ENCODE peak calls at places on chromosomes 3 and 15, in seven cellular contexts. R is HepG2, D is mesenchymal stem cell, Z is brain microvascular endothelial cell, N is RWPE2, C is astrocyte of the spinal cord, A is foreskin fibroblast. T is an unnamed sample.

GRCh38 chr3:55014081-55014480 is 86.2 kb upstream of the LRTM1 start:
- DNase-seq in R (no peak), D (peak), Z (no peak), N (no peak), C (peak), A (no peak), T (no peak)

GRCh38 chr15:74293021-74293810 is 57.1 kb downstream of the CCDC33 start:
- DNase-seq in R (no peak), D (no peak), Z (no peak), N (no peak), C (no peak), A (no peak), T (no peak)

GRCh38 chr3:39379778-39380155 is 3.4 kb upstream of the SLC25A38 start:
- DNase-seq in R (no peak), D (no peak), Z (no peak), N (no peak), C (no peak), A (no peak), T (no peak)

GRCh38 chr15:45586990-45587860 is at the start of gene BLOC1S6:
- DNase-seq in R (peak), D (peak), Z (peak), N (peak), C (peak), A (peak), T (peak)

GRCh38 chr3:160106905-160107861 is 118.0 kb upstream of the C3orf80 start:
- DNase-seq in R (peak), D (no peak), Z (no peak), N (no peak), C (no peak), A (no peak), T (no peak)

GRCh38 chr15:63498815-63499549 is 5.4 kb upstream of the USP3 start:
- DNase-seq in R (no peak), D (no peak), Z (no peak), N (no peak), C (no peak), A (no peak), T (no peak)

GRCh38 chr15:93028632-93029612 is 60.1 kb downstream of the RGMA start:
- DNase-seq in R (no peak), D (peak), Z (peak), N (peak), C (peak), A (peak), T (peak)

GRCh38 chr3:57956119-57956832 is 51.9 kb upstream of the FLNB start:
- DNase-seq in R (no peak), D (peak), Z (peak), N (no peak), C (peak), A (peak), T (peak)

GRCh38 chr15:78394981-78395619 is 42.9 kb upstream of the IREB2 start:
- DNase-seq in R (no peak), D (no peak), Z (no peak), N (peak), C (peak), A (no peak), T (no peak)

GRCh38 chr15:57694264-57694663 is 12.2 kb upstream of the POLR2M start:
- DNase-seq in R (no peak), D (no peak), Z (no peak), N (no peak), C (no peak), A (peak), T (no peak)

GRCh38 chr15:52171386-52171785 is 19.8 kb downstream of the GNB5 start:
- DNase-seq in R (no peak), D (no peak), Z (peak), N (no peak), C (peak), A (peak), T (peak)

GRCh38 chr3:109023656-109024254 is 70.1 kb upstream of the GUCA1C start:
- DNase-seq in R (peak), D (peak), Z (peak), N (no peak), C (peak), A (peak), T (peak)

GRCh38 chr15:101115887-101116680 is 135.8 kb downstream of the CHSY1 start:
- DNase-seq in R (no peak), D (peak), Z (no peak), N (peak), C (peak), A (peak), T (no peak)

GRCh38 chr3:115580566-115580965 is 42.7 kb upstream of the GAP43 start:
- DNase-seq in R (no peak), D (peak), Z (no peak), N (no peak), C (peak), A (peak), T (no peak)

GRCh38 chr3:183537295-183537730 is 18.2 kb downstream of the KLHL6 start:
- DNase-seq in R (no peak), D (peak), Z (peak), N (no peak), C (peak), A (peak), T (peak)

GRCh38 chr3:10693457-10693856 is 122.6 kb upstream of the SLC6A11 start:
- DNase-seq in R (no peak), D (no peak), Z (no peak), N (no peak), C (no peak), A (no peak), T (peak)

GRCh38 chr3:165259518-165260193 is 63.5 kb upstream of the SLITRK3 start:
- DNase-seq in R (no peak), D (peak), Z (peak), N (no peak), C (peak), A (no peak), T (peak)

GRCh38 chr3:139430467-139430866 is 41.0 kb upstream of the COPB2 start:
- DNase-seq in R (no peak), D (no peak), Z (no peak), N (no peak), C (no peak), A (no peak), T (no peak)

GRCh38 chr3:108468577-108468976 is 41.8 kb downstream of the MYH15 start:
- DNase-seq in R (no peak), D (no peak), Z (no peak), N (no peak), C (no peak), A (no peak), T (no peak)

DNA sequence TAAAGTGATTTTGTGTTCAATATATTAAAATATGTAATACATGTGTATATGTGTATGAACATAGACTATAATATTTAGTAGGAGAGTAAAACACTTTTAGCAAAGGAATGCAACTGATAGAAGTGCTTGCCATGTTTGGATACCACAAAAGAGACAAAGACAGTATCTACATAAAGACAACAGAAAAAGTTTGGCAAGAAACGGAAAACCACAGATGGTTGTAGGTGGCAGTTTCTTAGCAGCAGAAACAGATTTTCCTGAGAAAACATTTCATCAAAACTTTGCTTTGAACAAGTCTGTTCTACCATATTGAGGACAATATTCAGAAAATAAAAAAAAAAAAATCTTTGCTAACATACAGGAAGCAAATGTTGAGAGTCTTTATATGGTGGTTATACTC is 1560.4 kb upstream of the GBE1 start:
- DNase-seq in R (no peak), D (no peak), Z (no peak), N (no peak), C (peak), A (no peak), T (no peak)
- H3K4me3 ChIP-seq in R (no peak), D (no peak), Z (no peak), N (no peak), C (no peak), A (no peak), T (no peak)

GRCh38 chr3:129970603-129971002 is 3.9 kb upstream of the TRH start:
- DNase-seq in R (no peak), D (no peak), Z (no peak), N (no peak), C (no peak), A (no peak), T (no peak)
- H3K4me3 ChIP-seq in R (peak), D (no peak), Z (no peak), N (no peak), C (no peak), A (no peak), T (no peak)

GRCh38 chr15:71538922-71539321 is 271.4 kb upstream of the NR2E3 start:
- DNase-seq in R (no peak), D (no peak), Z (no peak), N (no peak), C (no peak), A (no peak), T (no peak)

GRCh38 chr15:71532994-71533393 is 277.4 kb upstream of the NR2E3 start:
- DNase-seq in R (peak), D (no peak), Z (peak), N (no peak), C (peak), A (peak), T (peak)

GRCh38 chr15:71543413-71543812 is 266.9 kb upstream of the NR2E3 start:
- DNase-seq in R (no peak), D (no peak), Z (no peak), N (no peak), C (no peak), A (no peak), T (no peak)

GRCh38 chr15:71542836-71543235 is 267.5 kb upstream of the NR2E3 start:
- DNase-seq in R (no peak), D (no peak), Z (no peak), N (no peak), C (peak), A (no peak), T (no peak)

DNA sequence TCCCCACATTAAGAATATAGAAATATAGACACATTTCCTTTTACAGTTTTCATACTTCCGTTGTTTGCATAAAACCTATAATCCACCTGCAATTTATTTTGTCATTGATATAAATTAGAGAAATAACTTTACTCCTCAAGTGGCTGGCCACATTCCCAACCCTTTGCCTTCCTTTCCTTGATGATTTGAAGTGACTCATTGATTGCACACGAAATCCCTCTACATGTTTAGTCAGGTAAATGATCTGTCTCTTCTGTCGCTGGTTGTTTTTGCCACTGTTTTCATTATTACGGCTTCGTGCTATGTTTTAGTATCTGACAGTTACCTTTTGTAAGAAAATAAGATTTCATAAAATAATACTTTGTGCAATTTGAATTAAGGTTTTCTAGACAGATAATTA is 272.2 kb upstream of the NR2E3 start:
- DNase-seq in R (no peak), D (no peak), Z (no peak), N (no peak), C (peak), A (peak), T (peak)
- H3K4me3 ChIP-seq in R (no peak), D (no peak), Z (no peak), N (no peak), C (no peak), A (no peak), T (no peak)

DNA sequence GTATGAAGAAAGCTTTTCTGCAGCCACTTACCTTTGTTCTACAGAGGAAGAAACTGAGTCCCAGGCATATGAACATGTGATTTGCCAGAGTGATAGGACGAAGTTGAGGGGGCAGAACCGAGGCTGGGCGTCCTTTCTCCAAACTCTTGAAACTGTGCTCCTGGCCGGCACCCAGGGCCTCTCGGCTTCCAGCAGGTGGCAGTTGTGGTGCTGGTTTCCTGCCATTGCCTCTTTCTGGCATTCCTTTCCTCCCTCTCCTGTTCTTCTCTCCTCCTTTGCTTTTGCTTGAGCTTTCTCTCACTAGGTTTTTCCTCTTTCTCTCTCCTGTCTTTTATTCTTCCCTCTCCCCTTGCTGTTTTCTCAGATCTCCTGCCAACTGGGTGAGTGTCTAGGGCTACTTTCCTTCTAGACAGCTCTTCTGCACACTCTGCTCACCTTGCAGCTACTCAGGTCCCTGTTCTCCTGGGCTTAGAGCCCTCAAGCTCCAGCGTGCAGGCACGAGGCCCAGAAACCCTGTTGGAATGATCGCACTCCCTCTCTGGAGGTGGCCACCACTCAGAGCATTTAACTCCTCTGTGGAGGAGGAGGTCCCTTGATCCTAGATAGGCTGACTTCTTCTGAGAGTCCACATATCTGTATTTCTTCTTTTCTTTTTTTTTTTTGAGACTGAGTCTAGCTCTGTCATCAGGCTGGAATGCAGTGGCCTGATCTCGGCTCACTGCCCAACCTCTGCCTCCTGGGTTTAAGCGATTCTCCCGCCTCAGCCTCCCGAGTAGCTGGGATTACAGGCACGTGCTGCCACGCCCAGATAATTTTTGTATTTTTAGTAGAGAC is 26.2 kb downstream of the TRAK1 start:
- DNase-seq in R (no peak), D (peak), Z (peak), N (no peak), C (peak), A (peak), T (peak)
- H3K4me3 ChIP-seq in R (no peak), D (peak), Z (no peak), N (no peak), C (no peak), A (no peak), T (no peak)

GRCh38 chr3:52005571-52005986 is 9.9 kb upstream of the RPL29 start:
- DNase-seq in R (no peak), D (peak), Z (peak), N (no peak), C (peak), A (peak), T (peak)
- H3K4me3 ChIP-seq in R (no peak), D (no peak), Z (no peak), N (no peak), C (no peak), A (no peak), T (no peak)